ENCODE peak calls at places on chromosome 4, in five cellular contexts. P is anterior cingulate cortex, V is NCI-H1930, F is activated T-cell treated with anti-CD3 and anti-CD28 coated beads for 1 hour, R is D721Med. Z is an unnamed sample.

GRCh38 chr4:30720021-30720655 is at the start of gene PCDH7:
- DNase-seq in P (peak), V (no peak), F (no peak), R (no peak), Z (no peak)

GRCh38 chr4:15040916-15041463 is 38.7 kb downstream of the CPEB2 start:
- DNase-seq in P (no peak), V (no peak), F (no peak), R (no peak), Z (peak)

GRCh38 chr4:8102831-8103230 is 55.8 kb downstream of the ABLIM2 start:
- DNase-seq in P (no peak), V (no peak), F (no peak), R (no peak), Z (no peak)

GRCh38 chr4:26557164-26557563 is 26.7 kb upstream of the TBC1D19 start:
- DNase-seq in P (no peak), V (no peak), F (no peak), R (no peak), Z (peak)

GRCh38 chr4:19010766-19011165 is 989.2 kb upstream of the LCORL start:
- DNase-seq in P (no peak), V (no peak), F (no peak), R (no peak), Z (no peak)

GRCh38 chr4:4524364-4524763 is 17.5 kb downstream of the STX18 start:
- DNase-seq in P (no peak), V (no peak), F (peak), R (no peak), Z (no peak)

GRCh38 chr4:23931489-23931830 is 41.6 kb upstream of the PPARGC1A start:
- DNase-seq in P (no peak), V (no peak), F (no peak), R (no peak), Z (no peak)

GRCh38 chr4:52107336-52107735 is 56.2 kb downstream of the SPATA18 start:
- DNase-seq in P (no peak), V (no peak), F (no peak), R (no peak), Z (no peak)

GRCh38 chr4:86223472-86223871 is 136.4 kb downstream of the MAPK10 start:
- DNase-seq in P (no peak), V (no peak), F (no peak), R (no peak), Z (no peak)